ENCODE peak calls at places on chromosomes 12 and 14, in ten cellular contexts. K is GM12878, O is left ventricle myocardium inferior, A is GM06990, M is right cardiac atrium, T is HepG2, G is GM23338, Z is cardiac fibroblast, U is brain microvascular endothelial cell, N is PC-3. B is an unnamed sample.
A peak's percentile ranks its signal among the peaks of the same experiment; 100 is the strongest.

GRCh38 chr14:62179367-62180018 is 417.3 kb downstream of the SNAPC1 start:
- DNase-seq in K (peak; percentile 9), O (peak; percentile 16), A (peak; percentile 6), M (no peak), T (peak; percentile 48), G (peak; percentile 90), Z (peak; percentile 95), U (peak; percentile 81), N (peak; percentile 84), B (peak; percentile 49)

GRCh38 chr12:59596232-59597143 is 659 bp downstream of the SLC16A7 start:
- DNase-seq in K (peak; percentile 35), O (peak; percentile 83), A (peak; percentile 85), M (peak; percentile 91), T (peak; percentile 16), G (peak; percentile 87), Z (peak; percentile 79), U (peak; percentile 67), N (peak; percentile 56), B (peak; percentile 41)

GRCh38 chr14:58969951-58970751 is 218.3 kb upstream of the DAAM1 start:
- DNase-seq in K (peak; percentile 43), O (no peak), A (peak; percentile 20), M (peak; percentile 45), T (no peak), G (peak; percentile 64), Z (peak; percentile 65), U (peak; percentile 41), N (no peak), B (no peak)

GRCh38 chr14:63893701-63894458 is 41.1 kb downstream of the SYNE2 start:
- DNase-seq in K (no peak), O (peak; percentile 53), A (no peak), M (peak; percentile 79), T (no peak), G (peak; percentile 52), Z (peak; percentile 91), U (peak; percentile 78), N (no peak), B (peak; percentile 93)

GRCh38 chr12:122250047-122250446 is 16.2 kb downstream of the VPS33A start:
- DNase-seq in K (no peak), O (no peak), A (no peak), M (no peak), T (no peak), G (no peak), Z (no peak), U (no peak), N (no peak), B (no peak)

GRCh38 chr12:82682326-82682725 is 4.4 kb upstream of the TMTC2 start:
- DNase-seq in K (no peak), O (no peak), A (no peak), M (no peak), T (no peak), G (peak; percentile 22), Z (no peak), U (no peak), N (peak; percentile 30), B (no peak)

GRCh38 chr12:75889214-75889613 is 142.4 kb downstream of the PHLDA1 start:
- DNase-seq in K (no peak), O (no peak), A (no peak), M (no peak), T (no peak), G (peak; percentile 56), Z (no peak), U (no peak), N (no peak), B (no peak)

GRCh38 chr14:65703996-65704395 is 291.5 kb downstream of the FUT8 start:
- DNase-seq in K (no peak), O (no peak), A (no peak), M (no peak), T (no peak), G (peak; percentile 21), Z (peak; percentile 27), U (no peak), N (no peak), B (no peak)

GRCh38 chr12:90299121-90299520 is 590.5 kb upstream of the ATP2B1 start:
- DNase-seq in K (peak; percentile 44), O (no peak), A (peak; percentile 46), M (no peak), T (no peak), G (no peak), Z (peak; percentile 37), U (no peak), N (no peak), B (no peak)

GRCh38 chr12:120267736-120268135 is 2.2 kb upstream of the PXN start:
- DNase-seq in K (no peak), O (no peak), A (no peak), M (no peak), T (no peak), G (no peak), Z (no peak), U (no peak), N (no peak), B (no peak)

GRCh38 chr12:69102856-69103255 is 136.5 kb upstream of the CPSF6 start:
- DNase-seq in K (no peak), O (no peak), A (no peak), M (no peak), T (no peak), G (no peak), Z (no peak), U (no peak), N (no peak), B (no peak)

GRCh38 chr12:32217354-32218310 is 111.0 kb downstream of the BICD1 start:
- DNase-seq in K (no peak), O (no peak), A (no peak), M (no peak), T (no peak), G (no peak), Z (peak; percentile 83), U (peak; percentile 75), N (peak; percentile 24), B (peak; percentile 55)

GRCh38 chr12:110765144-110765543 is 22.5 kb upstream of the PPP1CC start:
- DNase-seq in K (no peak), O (no peak), A (no peak), M (no peak), T (no peak), G (no peak), Z (no peak), U (no peak), N (no peak), B (no peak)

GRCh38 chr12:104457746-104458644 is 1.2 kb downstream of the CHST11 start:
- DNase-seq in K (no peak), O (peak; percentile 23), A (peak; percentile 68), M (peak; percentile 67), T (no peak), G (peak; percentile 66), Z (no peak), U (no peak), N (peak; percentile 30), B (no peak)

GRCh38 chr14:94426526-94426925 is 26.1 kb downstream of the SERPINA11 start:
- DNase-seq in K (no peak), O (no peak), A (no peak), M (no peak), T (no peak), G (no peak), Z (no peak), U (no peak), N (no peak), B (no peak)

GRCh38 chr12:101925935-101926334 is 48.6 kb downstream of the DRAM1 start:
- DNase-seq in K (no peak), O (no peak), A (no peak), M (no peak), T (no peak), G (no peak), Z (no peak), U (no peak), N (no peak), B (no peak)

GRCh38 chr14:104141621-104142091 is 3.3 kb downstream of the KIF26A start:
- DNase-seq in K (no peak), O (no peak), A (no peak), M (peak; percentile 35), T (no peak), G (no peak), Z (no peak), U (no peak), N (no peak), B (no peak)

GRCh38 chr12:27161458-27162228 is 79.3 kb upstream of the C12orf71 start:
- DNase-seq in K (peak; percentile 62), O (no peak), A (peak; percentile 55), M (no peak), T (no peak), G (no peak), Z (peak; percentile 73), U (no peak), N (peak; percentile 88), B (no peak)
- H3K4me3 ChIP-seq in K (peak overlapping the region; percentile 15), O (no peak overlapping the region), A (peak overlapping the region; percentile 44), M (no peak overlapping the region), T (no peak overlapping the region), G (no peak overlapping the region), Z (no peak overlapping the region), U (no peak overlapping the region), N (no peak overlapping the region), B (no peak overlapping the region)

DNA sequence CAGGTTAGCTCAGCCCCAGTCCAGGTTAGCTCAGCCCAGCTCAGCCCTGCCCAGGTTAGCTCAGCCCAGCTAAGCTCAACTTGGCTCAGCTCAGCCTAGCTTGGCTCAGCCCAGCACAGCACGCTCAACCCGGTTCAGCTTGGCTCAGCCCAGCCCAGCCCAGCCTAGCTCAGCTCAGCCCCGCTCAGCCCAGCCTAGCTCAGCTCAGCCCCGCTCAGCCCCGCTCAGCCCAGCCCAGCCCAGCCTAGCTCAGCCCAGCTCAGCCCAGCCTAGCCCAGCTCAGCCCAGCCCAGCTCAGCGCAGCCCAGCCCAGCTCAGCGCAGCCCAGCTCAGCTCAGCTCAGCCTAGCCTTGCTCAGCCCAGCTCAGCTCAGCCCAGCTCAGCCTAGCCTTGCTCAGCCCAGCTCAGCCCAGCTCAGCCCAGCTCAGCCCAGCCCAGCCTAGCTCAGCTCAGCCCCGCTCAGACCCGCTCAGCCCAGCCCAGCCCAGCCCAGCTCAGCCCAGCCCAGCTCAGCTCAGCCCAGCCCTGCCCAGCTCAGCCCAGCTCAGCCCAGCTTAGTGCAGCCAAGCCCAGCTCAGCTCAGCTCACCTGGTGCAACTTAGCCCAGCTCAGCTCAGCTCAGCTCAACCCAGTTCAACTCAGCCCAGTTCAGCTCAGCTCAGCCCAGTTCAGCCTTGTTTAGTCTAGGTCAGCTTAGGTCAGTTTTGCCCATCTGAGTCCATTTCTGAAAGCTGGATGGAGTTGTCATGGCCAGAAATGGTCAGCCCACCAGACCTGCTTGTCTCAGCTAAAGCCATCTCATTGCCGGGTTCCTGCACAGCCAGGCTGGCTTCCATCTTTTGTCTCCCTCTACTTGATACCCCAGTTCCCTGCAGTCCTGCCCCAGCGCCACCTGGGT is 333.6 kb downstream of the TMEM121 start:
- DNase-seq in K (no peak), O (peak; percentile 11), A (no peak), M (no peak), T (no peak), G (no peak), Z (no peak), U (no peak), N (no peak), B (no peak)
- H3K4me3 ChIP-seq in K (peak overlapping the region; percentile 84), O (no peak overlapping the region), A (peak overlapping the region; percentile 80), M (no peak overlapping the region), T (no peak overlapping the region), G (no peak overlapping the region), Z (no peak overlapping the region), U (no peak overlapping the region), N (no peak overlapping the region), B (no peak overlapping the region)

GRCh38 chr12:96720363-96720705 is 186.7 kb upstream of the NEDD1 start:
- DNase-seq in K (no peak), O (no peak), A (peak; percentile 42), M (peak; percentile 37), T (no peak), G (peak; percentile 52), Z (no peak), U (peak; percentile 9), N (peak; percentile 57), B (no peak)
- H3K4me3 ChIP-seq in K (peak overlapping the region; percentile 54), O (peak overlapping the region; percentile 56), A (peak overlapping the region; percentile 63), M (peak overlapping the region; percentile 59), T (peak overlapping the region; percentile 42), G (no peak overlapping the region), Z (peak overlapping the region; percentile 41), U (peak overlapping the region; percentile 41), N (peak overlapping the region; percentile 73), B (peak overlapping the region; percentile 14)

GRCh38 chr12:93417967-93418480 is 23.7 kb downstream of the UBE2N start:
- DNase-seq in K (no peak), O (no peak), A (no peak), M (no peak), T (no peak), G (no peak), Z (no peak), U (no peak), N (no peak), B (no peak)
- H3K4me3 ChIP-seq in K (no peak overlapping the region), O (no peak overlapping the region), A (no peak overlapping the region), M (no peak overlapping the region), T (no peak overlapping the region), G (no peak overlapping the region), Z (no peak overlapping the region), U (no peak overlapping the region), N (no peak overlapping the region), B (no peak overlapping the region)

B was measured in skeletal muscle cell.